ENCODE peak calls at places on chromosomes 16 and 17, in six cellular contexts. One of them, this sample, is unnamed.

GRCh38 chr16:1656808-1657617 is 21.1 kb upstream of the JPT2 start:
- DNase-seq in BJ: no peak
- DNase-seq in tibial artery: no peak
- DNase-seq in tibial nerve: no peak
- DNase-seq in esophagus muscularis mucosa: no peak
- DNase-seq in hepatocyte: no peak
- DNase-seq in this sample: no peak

GRCh38 chr16:77234611-77235010 is 35.4 kb downstream of the SYCE1L start:
- DNase-seq in hepatocyte: no peak
- DNase-seq in tibial nerve: no peak
- DNase-seq in tibial artery: no peak
- DNase-seq in BJ: no peak
- DNase-seq in esophagus muscularis mucosa: no peak
- DNase-seq in this sample: no peak

GRCh38 chr16:85570213-85570734 is 42.8 kb upstream of the GSE1 start:
- DNase-seq in tibial artery: no peak
- DNase-seq in tibial nerve: no peak
- DNase-seq in esophagus muscularis mucosa: no peak
- DNase-seq in BJ: no peak
- DNase-seq in hepatocyte: no peak
- DNase-seq in this sample: no peak

GRCh38 chr17:28385037-28385797 is 13.7 kb downstream of the SARM1 start:
- DNase-seq in BJ: no peak
- DNase-seq in tibial nerve: no peak
- DNase-seq in tibial artery: no peak
- DNase-seq in hepatocyte: peak; percentile 26
- DNase-seq in esophagus muscularis mucosa: no peak
- DNase-seq in this sample: no peak

GRCh38 chr16:66905633-66906539 is 12.8 kb downstream of the CDH16 start:
- DNase-seq in BJ: no peak
- DNase-seq in tibial artery: no peak
- DNase-seq in esophagus muscularis mucosa: no peak
- DNase-seq in tibial nerve: no peak
- DNase-seq in hepatocyte: peak; percentile 90
- DNase-seq in this sample: no peak

GRCh38 chr16:83599789-83600462 is 207.9 kb upstream of the HSBP1 start:
- DNase-seq in hepatocyte: no peak
- DNase-seq in BJ: no peak
- DNase-seq in tibial artery: no peak
- DNase-seq in tibial nerve: no peak
- DNase-seq in esophagus muscularis mucosa: peak; percentile 81
- DNase-seq in this sample: no peak

GRCh38 chr16:83779881-83780280 is 27.9 kb upstream of the HSBP1 start:
- DNase-seq in tibial artery: no peak
- DNase-seq in tibial nerve: no peak
- DNase-seq in esophagus muscularis mucosa: no peak
- DNase-seq in hepatocyte: no peak
- DNase-seq in BJ: no peak
- DNase-seq in this sample: no peak

GRCh38 chr16:78184554-78185183 is 85.2 kb downstream of the WWOX start:
- DNase-seq in tibial artery: no peak
- DNase-seq in esophagus muscularis mucosa: no peak
- DNase-seq in hepatocyte: peak; percentile 59
- DNase-seq in BJ: peak; percentile 52
- DNase-seq in tibial nerve: no peak
- DNase-seq in this sample: peak; percentile 18

GRCh38 chr16:66057056-66057455 is 309.4 kb upstream of the CDH5 start:
- DNase-seq in esophagus muscularis mucosa: peak; percentile 89
- DNase-seq in BJ: no peak
- DNase-seq in tibial artery: no peak
- DNase-seq in tibial nerve: no peak
- DNase-seq in hepatocyte: no peak
- DNase-seq in this sample: no peak

GRCh38 chr17:74858672-74859438 is 830 bp downstream of the GRIN2C start:
- DNase-seq in tibial artery: no peak
- DNase-seq in tibial nerve: no peak
- DNase-seq in hepatocyte: no peak
- DNase-seq in esophagus muscularis mucosa: no peak
- DNase-seq in BJ: no peak
- DNase-seq in this sample: no peak

GRCh38 chr17:74860999-74861553 is 1.4 kb upstream of the GRIN2C start:
- DNase-seq in tibial nerve: no peak
- DNase-seq in hepatocyte: no peak
- DNase-seq in esophagus muscularis mucosa: no peak
- DNase-seq in BJ: no peak
- DNase-seq in tibial artery: no peak
- DNase-seq in this sample: no peak

GRCh38 chr17:74861554-74862107 is 1.9 kb upstream of the GRIN2C start:
- DNase-seq in tibial artery: no peak
- DNase-seq in tibial nerve: no peak
- DNase-seq in hepatocyte: no peak
- DNase-seq in BJ: no peak
- DNase-seq in esophagus muscularis mucosa: no peak
- DNase-seq in this sample: no peak

GRCh38 chr17:74859439-74860228 is at the start of gene GRIN2C:
- DNase-seq in esophagus muscularis mucosa: no peak
- DNase-seq in tibial artery: no peak
- DNase-seq in tibial nerve: no peak
- DNase-seq in hepatocyte: peak; percentile 42
- DNase-seq in BJ: no peak
- DNase-seq in this sample: no peak

GRCh38 chr17:74860229-74860998 is 729 bp upstream of the GRIN2C start:
- DNase-seq in tibial artery: no peak
- DNase-seq in esophagus muscularis mucosa: no peak
- DNase-seq in hepatocyte: no peak
- DNase-seq in BJ: no peak
- DNase-seq in tibial nerve: no peak
- DNase-seq in this sample: no peak
- TF ChIP-seq CTCF in tibial artery: no peak
- TF ChIP-seq CTCF in esophagus muscularis mucosa: no peak
- TF ChIP-seq CTCF in hepatocyte: no peak
- TF ChIP-seq CTCF in BJ: peak; percentile 1
- TF ChIP-seq CTCF in tibial nerve: no peak
- TF ChIP-seq CTCF in this sample: no peak

GRCh38 chr17:50189396-50190277 is 11.8 kb downstream of the COL1A1 start:
- DNase-seq in tibial artery: no peak
- DNase-seq in BJ: no peak
- DNase-seq in tibial nerve: no peak
- DNase-seq in esophagus muscularis mucosa: no peak
- DNase-seq in hepatocyte: no peak
- DNase-seq in this sample: no peak

GRCh38 chr17:50191070-50192045 is 10.1 kb downstream of the COL1A1 start:
- DNase-seq in hepatocyte: no peak
- DNase-seq in BJ: no peak
- DNase-seq in tibial nerve: no peak
- DNase-seq in tibial artery: no peak
- DNase-seq in esophagus muscularis mucosa: no peak
- DNase-seq in this sample: no peak

GRCh38 chr17:50192116-50192872 is 9.1 kb downstream of the COL1A1 start:
- DNase-seq in BJ: no peak
- DNase-seq in tibial artery: no peak
- DNase-seq in hepatocyte: no peak
- DNase-seq in esophagus muscularis mucosa: no peak
- DNase-seq in tibial nerve: no peak
- DNase-seq in this sample: no peak

GRCh38 chr17:50188521-50189395 is 12.7 kb downstream of the COL1A1 start:
- DNase-seq in BJ: no peak
- DNase-seq in tibial nerve: no peak
- DNase-seq in esophagus muscularis mucosa: no peak
- DNase-seq in hepatocyte: no peak
- DNase-seq in tibial artery: no peak
- DNase-seq in this sample: no peak

DNA sequence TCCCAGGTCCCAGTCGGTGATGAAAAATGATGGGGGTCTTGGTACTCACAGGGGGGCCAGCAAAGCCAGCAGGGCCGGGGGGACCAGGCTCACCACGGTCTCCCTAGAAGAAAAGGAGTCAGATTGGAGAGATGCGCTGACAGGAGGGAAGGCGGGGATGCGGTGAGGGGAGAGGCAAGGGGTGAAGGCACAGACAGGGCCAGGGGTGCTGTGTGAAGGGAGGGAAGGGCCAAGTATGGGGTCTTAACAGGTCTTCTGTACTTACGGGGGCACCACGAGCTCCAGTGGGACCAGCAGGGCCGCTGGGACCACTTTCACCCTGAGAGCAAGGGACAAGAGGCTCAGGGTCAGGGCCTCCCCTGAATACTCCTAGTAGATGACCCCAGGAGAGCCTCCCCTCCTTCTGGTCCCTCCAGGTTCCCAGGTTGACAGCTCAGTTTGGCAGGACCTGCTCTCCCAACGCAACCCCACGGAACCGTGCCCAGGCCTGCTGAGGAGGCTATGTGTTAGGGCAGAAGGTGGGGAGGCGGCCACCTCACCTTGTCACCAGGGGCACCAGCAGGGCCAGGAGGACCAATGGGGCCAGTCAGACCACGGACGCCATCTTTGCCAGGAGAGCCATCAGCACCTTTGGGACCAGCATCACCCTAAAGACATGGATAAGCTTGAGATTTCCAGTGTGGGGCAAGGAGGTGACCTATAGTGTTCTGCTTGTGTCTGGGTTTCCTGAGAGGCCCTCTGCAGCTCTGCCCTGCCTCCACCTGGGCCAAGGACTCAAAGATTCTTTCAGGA is 11.0 kb downstream of the COL1A1 start:
- DNase-seq in tibial nerve: no peak
- DNase-seq in hepatocyte: no peak
- DNase-seq in BJ: no peak
- DNase-seq in esophagus muscularis mucosa: no peak
- DNase-seq in tibial artery: no peak
- DNase-seq in this sample: no peak
- H3K36me3 ChIP-seq in tibial nerve: peaks cover 8% of the 10 kb centered on the region
- H3K36me3 ChIP-seq in hepatocyte: no peaks in the 10 kb centered on the region
- H3K36me3 ChIP-seq in BJ: peaks cover 97% of the 10 kb centered on the region
- H3K36me3 ChIP-seq in esophagus muscularis mucosa: peaks cover 77% of the 10 kb centered on the region
- H3K36me3 ChIP-seq in tibial artery: peaks cover 100% of the 10 kb centered on the region
- H3K36me3 ChIP-seq in this sample: peaks cover 11% of the 10 kb centered on the region

GRCh38 chr16:3131755-3132377 is 3.0 kb upstream of the ZNF213 start:
- DNase-seq in tibial nerve: no peak
- DNase-seq in tibial artery: no peak
- DNase-seq in BJ: no peak
- DNase-seq in hepatocyte: peak; percentile 76
- DNase-seq in esophagus muscularis mucosa: no peak
- DNase-seq in this sample: no peak

GRCh38 chr16:3127745-3128144 is 7.1 kb upstream of the ZNF213 start:
- DNase-seq in tibial artery: no peak
- DNase-seq in BJ: no peak
- DNase-seq in hepatocyte: no peak
- DNase-seq in esophagus muscularis mucosa: no peak
- DNase-seq in tibial nerve: no peak
- DNase-seq in this sample: no peak

GRCh38 chr16:3134338-3135119 is at the start of gene ZNF213:
- DNase-seq in esophagus muscularis mucosa: peak; percentile 99
- DNase-seq in hepatocyte: peak; percentile 98
- DNase-seq in tibial artery: peak; percentile 98
- DNase-seq in BJ: peak; percentile 95
- DNase-seq in tibial nerve: peak; percentile 91
- DNase-seq in this sample: peak; percentile 95

GRCh38 chr16:3123986-3124886 is 10.6 kb upstream of the ZNF213 start:
- DNase-seq in tibial artery: peak; percentile 98
- DNase-seq in tibial nerve: peak; percentile 96
- DNase-seq in BJ: peak; percentile 61
- DNase-seq in hepatocyte: peak; percentile 99
- DNase-seq in esophagus muscularis mucosa: peak; percentile 99
- DNase-seq in this sample: peak; percentile 66

DNA sequence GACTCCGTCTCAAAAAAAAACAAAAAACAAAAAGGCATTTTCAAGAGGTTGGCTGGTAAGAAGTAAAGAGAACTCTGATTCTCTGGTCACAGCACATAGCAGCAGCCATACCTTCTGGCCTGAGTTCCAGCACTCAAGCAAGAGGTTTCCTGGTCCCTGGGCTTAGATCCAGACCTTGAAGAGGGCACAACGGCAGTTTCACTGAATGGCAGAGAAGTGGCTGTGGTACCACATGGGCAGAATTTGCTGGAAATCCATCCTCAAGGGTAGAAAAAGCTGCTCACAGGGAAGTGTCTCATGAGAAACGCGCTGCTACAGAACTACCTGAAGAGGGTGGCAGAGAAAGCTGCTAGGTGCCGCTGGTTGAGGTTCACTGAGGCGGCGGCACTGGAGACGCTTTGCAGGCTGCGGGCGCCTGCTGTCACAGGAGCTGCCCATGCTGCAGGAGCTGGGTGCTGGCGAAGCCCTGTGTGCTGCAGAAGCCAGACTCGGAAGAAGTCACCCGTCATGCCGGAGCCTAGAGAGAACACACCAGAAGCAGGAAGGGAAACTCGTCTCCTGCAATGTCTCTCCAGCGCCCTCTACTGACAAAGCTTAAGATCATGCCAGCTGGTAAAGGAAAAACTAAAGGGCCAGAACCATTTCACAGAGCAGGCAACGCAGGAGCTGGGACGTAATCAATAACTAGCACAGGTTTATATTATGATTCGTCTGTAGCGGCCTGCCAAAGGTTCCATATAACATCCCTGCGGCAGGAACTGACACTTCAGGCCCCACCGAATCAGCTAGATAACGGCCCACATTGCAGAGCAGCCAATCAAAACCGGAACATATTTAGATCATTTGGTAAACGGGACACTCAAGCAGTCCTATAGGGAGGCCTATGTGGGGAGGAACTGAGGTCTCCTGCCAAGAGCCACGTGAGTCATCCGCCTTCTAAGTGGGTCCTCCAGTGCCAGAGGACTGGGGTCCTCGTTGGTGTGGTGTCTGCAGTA is 5.4 kb upstream of the ZNF213 start:
- DNase-seq in tibial artery: peak; percentile 85
- DNase-seq in hepatocyte: peak; percentile 91
- DNase-seq in tibial nerve: peak; percentile 35
- DNase-seq in esophagus muscularis mucosa: peak; percentile 94
- DNase-seq in BJ: no peak
- DNase-seq in this sample: no peak
- TF ChIP-seq CTCF in tibial artery: peak; percentile 76
- TF ChIP-seq CTCF in hepatocyte: peak; percentile 83
- TF ChIP-seq CTCF in tibial nerve: peak; percentile 83
- TF ChIP-seq CTCF in esophagus muscularis mucosa: peak; percentile 86
- TF ChIP-seq CTCF in BJ: peak; percentile 92
- TF ChIP-seq CTCF in this sample: peak; percentile 94

DNA sequence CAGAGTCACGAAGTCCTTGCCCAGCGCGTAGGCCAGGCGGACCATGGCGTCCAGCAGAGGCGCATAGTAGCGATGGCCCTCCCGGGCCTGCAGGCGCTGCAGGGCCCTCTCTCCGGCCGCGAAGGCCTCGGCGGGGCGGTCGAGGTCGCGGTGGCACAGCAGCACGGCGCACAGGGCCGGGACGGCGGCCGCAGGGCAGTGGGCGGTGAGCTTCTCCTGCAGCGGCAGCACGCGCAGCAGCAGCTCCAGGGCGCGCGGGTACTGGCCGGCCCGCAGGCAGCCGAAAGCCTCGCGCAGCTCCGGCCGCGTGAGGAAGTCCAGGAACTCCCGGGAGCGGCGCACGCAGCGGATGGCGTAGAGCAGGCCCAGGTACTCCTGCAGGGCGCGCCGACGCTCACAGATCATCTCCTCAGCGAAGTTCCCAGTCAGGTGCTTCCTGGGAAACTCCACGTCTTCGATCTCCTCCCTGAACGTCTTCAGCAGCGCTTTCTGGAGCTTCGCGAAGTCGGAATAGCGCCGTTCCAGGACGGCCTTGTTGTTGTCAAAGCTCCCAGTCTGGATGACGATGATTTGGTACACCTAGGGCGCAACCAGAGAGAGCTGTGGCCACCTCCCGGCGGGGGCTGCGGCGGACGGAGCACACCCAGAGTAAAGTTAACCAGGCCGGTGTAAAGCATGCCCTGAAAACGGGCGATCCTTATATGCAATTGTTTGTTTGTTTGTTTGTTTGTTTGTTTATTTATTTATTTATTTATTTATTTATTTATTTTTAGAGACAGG is 7.4 kb downstream of the SNX20 start:
- DNase-seq in hepatocyte: no peak
- DNase-seq in BJ: no peak
- DNase-seq in tibial nerve: no peak
- DNase-seq in tibial artery: no peak
- DNase-seq in esophagus muscularis mucosa: no peak
- DNase-seq in this sample: no peak
- H3K36me3 ChIP-seq in hepatocyte: no peaks in the 10 kb centered on the region
- H3K36me3 ChIP-seq in BJ: no peaks in the 10 kb centered on the region
- H3K36me3 ChIP-seq in tibial nerve: no peaks in the 10 kb centered on the region
- H3K36me3 ChIP-seq in tibial artery: no peaks in the 10 kb centered on the region
- H3K36me3 ChIP-seq in esophagus muscularis mucosa: no peaks in the 10 kb centered on the region
- H3K36me3 ChIP-seq in this sample: no peaks in the 10 kb centered on the region